ENCODE peak calls at places on chromosomes 5 and 9, in six cellular contexts. C is esophagus squamous epithelium, D is adipocyte, X is IMR-90, A is mesendoderm, E is fibroblast of lung. Z is an unnamed sample.

GRCh38 chr9:109342878-109343277 is 22.0 kb upstream of the EPB41L4B start:
- DNase-seq in A (no peak), E (no peak), D (no peak), X (no peak), C (no peak), Z (no peak)

GRCh38 chr5:168163966-168164365 is 127.5 kb upstream of the WWC1 start:
- DNase-seq in C (no peak), X (no peak), A (peak; percentile 58), D (no peak), E (no peak), Z (no peak)

GRCh38 chr5:42579320-42579719 is 156.1 kb downstream of the GHR start:
- DNase-seq in X (no peak), A (no peak), D (no peak), E (peak; percentile 59), C (no peak), Z (no peak)

GRCh38 chr5:150159741-150160179 is 4.1 kb upstream of the PDGFRB start:
- DNase-seq in X (peak; percentile 87), D (peak; percentile 67), A (no peak), C (no peak), E (peak; percentile 61), Z (no peak)

GRCh38 chr5:109961755-109962154 is 272.0 kb downstream of the MAN2A1 start:
- DNase-seq in D (peak; percentile 42), A (no peak), X (no peak), C (no peak), E (no peak), Z (no peak)

GRCh38 chr5:146533260-146533857 is 17.4 kb upstream of the GPR151 start:
- DNase-seq in A (peak; percentile 84), E (peak; percentile 60), D (peak; percentile 86), C (no peak), X (peak; percentile 50), Z (peak; percentile 32)

GRCh38 chr5:96067902-96068614 is 106.4 kb upstream of the ELL2 start:
- DNase-seq in D (peak; percentile 73), E (peak; percentile 78), A (peak; percentile 65), X (peak; percentile 95), C (no peak), Z (no peak)

GRCh38 chr9:20640331-20641187 is 18.3 kb upstream of the MLLT3 start:
- DNase-seq in E (no peak), C (no peak), D (peak; percentile 51), X (peak; percentile 25), A (no peak), Z (peak; percentile 58)

GRCh38 chr9:128550770-128551651 is 1.4 kb upstream of the SPTAN1 start:
- DNase-seq in C (no peak), A (peak; percentile 51), X (peak; percentile 24), E (no peak), D (peak; percentile 62), Z (no peak)

GRCh38 chr5:102762095-102762534 is 7.0 kb downstream of the PAM start:
- DNase-seq in C (no peak), E (peak; percentile 61), D (peak; percentile 61), X (peak; percentile 47), A (no peak), Z (no peak)

GRCh38 chr5:35919191-35919590 is 19.2 kb downstream of the CAPSL start:
- DNase-seq in E (peak; percentile 62), C (no peak), X (peak; percentile 95), D (peak; percentile 83), A (no peak), Z (no peak)

GRCh38 chr9:100919526-100919925 is 109.0 kb upstream of the PLPPR1 start:
- DNase-seq in C (no peak), X (no peak), A (no peak), E (no peak), D (no peak), Z (no peak)

GRCh38 chr5:35120745-35121144 is 73.0 kb upstream of the AGXT2 start:
- DNase-seq in D (peak; percentile 18), C (no peak), A (no peak), X (peak; percentile 33), E (peak; percentile 65), Z (no peak)

GRCh38 chr9:78692871-78693270 is 395.9 kb downstream of the PSAT1 start:
- DNase-seq in D (no peak), X (peak; percentile 60), C (no peak), E (no peak), A (peak; percentile 21), Z (no peak)

GRCh38 chr5:169083394-169084018 is 217.4 kb downstream of the SLIT3 start:
- DNase-seq in E (no peak), A (peak; percentile 58), X (no peak), C (no peak), D (no peak), Z (no peak)

DNA sequence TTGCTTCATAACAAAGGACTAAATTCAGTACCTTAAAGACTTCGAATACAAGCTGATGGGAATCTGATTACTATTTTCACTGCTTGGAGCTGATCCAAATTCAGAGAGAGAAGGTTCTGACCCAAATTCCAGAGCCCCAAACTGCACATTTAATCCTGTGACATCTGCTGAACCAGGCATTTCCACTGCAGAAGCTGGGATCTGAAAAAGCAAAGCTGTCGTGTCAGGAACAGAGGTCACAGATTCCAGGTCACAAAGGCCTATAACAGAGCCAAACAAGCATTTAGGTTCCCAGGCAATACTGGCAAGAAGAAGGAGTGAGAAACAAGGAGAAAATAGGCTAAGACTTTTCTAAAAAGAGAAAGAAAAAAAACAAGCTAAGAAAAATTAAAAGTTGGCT is 105.3 kb downstream of the UBAP2 start:
- DNase-seq in X (no peak), D (peak; percentile 25), E (peak; percentile 46), A (no peak), C (no peak), Z (no peak)
- H3K36me3 ChIP-seq in X (peaks cover 23% of the 10 kb centered on the region), D (peaks cover 52% of the 10 kb centered on the region), E (peaks cover 2% of the 10 kb centered on the region), A (peaks cover 18% of the 10 kb centered on the region), C (peaks cover 97% of the 10 kb centered on the region), Z (peaks cover 36% of the 10 kb centered on the region)

GRCh38 chr9:113620016-113620376 is 156.5 kb downstream of the RGS3 start:
- DNase-seq in C (no peak), D (no peak), E (no peak), X (no peak), A (no peak), Z (no peak)
- H3K4me1 ChIP-seq in C (peaks cover 27% of the 10 kb centered on the region), D (peaks cover 62% of the 10 kb centered on the region), E (peaks cover 44% of the 10 kb centered on the region), X (peaks cover 40% of the 10 kb centered on the region), A (peaks cover 17% of the 10 kb centered on the region), Z (no peaks in the 10 kb centered on the region)

GRCh38 chr5:72226950-72227349 is 93.1 kb downstream of the MRPS27 start:
- DNase-seq in D (no peak), E (no peak), A (no peak), C (no peak), X (no peak), Z (no peak)
- H3K36me3 ChIP-seq in D (peaks cover 74% of the 10 kb centered on the region), E (peaks cover 13% of the 10 kb centered on the region), A (peaks cover 3% of the 10 kb centered on the region), C (peaks cover 85% of the 10 kb centered on the region), X (peaks cover 14% of the 10 kb centered on the region), Z (peaks cover 37% of the 10 kb centered on the region)

GRCh38 chr5:80417973-80418372 is 10.1 kb downstream of the ZFYVE16 start:
- DNase-seq in E (no peak), X (no peak), C (no peak), A (no peak), D (no peak), Z (no peak)
- H3K4me1 ChIP-seq in E (no peaks in the 10 kb centered on the region), X (no peaks in the 10 kb centered on the region), C (no peaks in the 10 kb centered on the region), A (no peaks in the 10 kb centered on the region), D (peaks cover 6% of the 10 kb centered on the region), Z (no peaks in the 10 kb centered on the region)